ENCODE peak calls at places on chromosomes 5 and 9, in nine cellular contexts. One of them, this sample, is unnamed.

GRCh38 chr9:75803130-75803529 is 87.3 kb upstream of the PCSK5 start:
- DNase-seq in pancreas: no peak
- DNase-seq in fibroblast of lung: peak; percentile 44
- DNase-seq in GM13976: no peak
- DNase-seq in WTC11: no peak
- DNase-seq in psoas muscle: no peak
- DNase-seq in heart left ventricle: no peak
- DNase-seq in choroid plexus epithelial cell: peak; percentile 92
- DNase-seq in mesothelial cell of epicardium: no peak
- DNase-seq in this sample: no peak

GRCh38 chr9:33196736-33197135 is 29.6 kb upstream of the B4GALT1 start:
- DNase-seq in fibroblast of lung: no peak
- DNase-seq in mesothelial cell of epicardium: no peak
- DNase-seq in WTC11: no peak
- DNase-seq in pancreas: no peak
- DNase-seq in heart left ventricle: no peak
- DNase-seq in psoas muscle: no peak
- DNase-seq in choroid plexus epithelial cell: no peak
- DNase-seq in GM13976: no peak
- DNase-seq in this sample: no peak

GRCh38 chr9:18447131-18447530 is 26.8 kb upstream of the ADAMTSL1 start:
- DNase-seq in mesothelial cell of epicardium: no peak
- DNase-seq in GM13976: no peak
- DNase-seq in psoas muscle: peak; percentile 18
- DNase-seq in pancreas: no peak
- DNase-seq in heart left ventricle: no peak
- DNase-seq in choroid plexus epithelial cell: no peak
- DNase-seq in fibroblast of lung: peak; percentile 24
- DNase-seq in WTC11: no peak
- DNase-seq in this sample: no peak

GRCh38 chr5:171226096-171226495 is 83.0 kb upstream of the TLX3 start:
- DNase-seq in heart left ventricle: no peak
- DNase-seq in GM13976: no peak
- DNase-seq in WTC11: no peak
- DNase-seq in mesothelial cell of epicardium: no peak
- DNase-seq in fibroblast of lung: peak; percentile 9
- DNase-seq in pancreas: no peak
- DNase-seq in psoas muscle: no peak
- DNase-seq in choroid plexus epithelial cell: peak; percentile 42
- DNase-seq in this sample: no peak

GRCh38 chr9:129954868-129955550 is 88.0 kb downstream of the FNBP1 start:
- DNase-seq in psoas muscle: no peak
- DNase-seq in WTC11: no peak
- DNase-seq in pancreas: no peak
- DNase-seq in fibroblast of lung: peak; percentile 40
- DNase-seq in choroid plexus epithelial cell: peak; percentile 64
- DNase-seq in heart left ventricle: no peak
- DNase-seq in GM13976: no peak
- DNase-seq in mesothelial cell of epicardium: no peak
- DNase-seq in this sample: no peak

GRCh38 chr9:110700953-110701352 is 32.4 kb downstream of the MUSK start:
- DNase-seq in mesothelial cell of epicardium: no peak
- DNase-seq in pancreas: no peak
- DNase-seq in psoas muscle: no peak
- DNase-seq in choroid plexus epithelial cell: peak; percentile 35
- DNase-seq in fibroblast of lung: peak; percentile 49
- DNase-seq in WTC11: no peak
- DNase-seq in heart left ventricle: no peak
- DNase-seq in GM13976: no peak
- DNase-seq in this sample: no peak

GRCh38 chr5:14299666-14300065 is 156.5 kb downstream of the TRIO start:
- DNase-seq in psoas muscle: no peak
- DNase-seq in heart left ventricle: no peak
- DNase-seq in choroid plexus epithelial cell: peak; percentile 26
- DNase-seq in pancreas: no peak
- DNase-seq in mesothelial cell of epicardium: no peak
- DNase-seq in WTC11: no peak
- DNase-seq in GM13976: no peak
- DNase-seq in fibroblast of lung: no peak
- DNase-seq in this sample: no peak

GRCh38 chr9:135409286-135410200 is 70.0 kb upstream of the PPP1R26 start:
- DNase-seq in pancreas: no peak
- DNase-seq in psoas muscle: no peak
- DNase-seq in heart left ventricle: no peak
- DNase-seq in WTC11: no peak
- DNase-seq in choroid plexus epithelial cell: no peak
- DNase-seq in mesothelial cell of epicardium: no peak
- DNase-seq in GM13976: no peak
- DNase-seq in fibroblast of lung: no peak
- DNase-seq in this sample: no peak

GRCh38 chr5:130992095-130992494 is 173.0 kb downstream of the HINT1 start:
- DNase-seq in heart left ventricle: no peak
- DNase-seq in psoas muscle: no peak
- DNase-seq in choroid plexus epithelial cell: peak; percentile 2
- DNase-seq in pancreas: no peak
- DNase-seq in WTC11: no peak
- DNase-seq in GM13976: no peak
- DNase-seq in mesothelial cell of epicardium: no peak
- DNase-seq in fibroblast of lung: no peak
- DNase-seq in this sample: no peak

GRCh38 chr5:150241298-150242225 is 48.0 kb downstream of the CAMK2A start:
- DNase-seq in heart left ventricle: no peak
- DNase-seq in choroid plexus epithelial cell: no peak
- DNase-seq in psoas muscle: no peak
- DNase-seq in GM13976: no peak
- DNase-seq in fibroblast of lung: no peak
- DNase-seq in pancreas: peak; percentile 37
- DNase-seq in mesothelial cell of epicardium: no peak
- DNase-seq in WTC11: no peak
- DNase-seq in this sample: no peak

GRCh38 chr5:72209515-72210115 is 102.3 kb downstream of the MAP1B start:
- DNase-seq in mesothelial cell of epicardium: no peak
- DNase-seq in GM13976: no peak
- DNase-seq in choroid plexus epithelial cell: no peak
- DNase-seq in heart left ventricle: no peak
- DNase-seq in pancreas: no peak
- DNase-seq in WTC11: no peak
- DNase-seq in fibroblast of lung: peak; percentile 34
- DNase-seq in psoas muscle: no peak
- DNase-seq in this sample: no peak

GRCh38 chr9:16058131-16058549 is 505.3 kb downstream of the CCDC171 start:
- DNase-seq in heart left ventricle: no peak
- DNase-seq in choroid plexus epithelial cell: peak; percentile 62
- DNase-seq in GM13976: peak; percentile 43
- DNase-seq in WTC11: peak; percentile 26
- DNase-seq in psoas muscle: no peak
- DNase-seq in mesothelial cell of epicardium: no peak
- DNase-seq in fibroblast of lung: peak; percentile 60
- DNase-seq in pancreas: no peak
- DNase-seq in this sample: no peak

GRCh38 chr5:32778403-32778802 is 67.3 kb downstream of the NPR3 start:
- DNase-seq in fibroblast of lung: no peak
- DNase-seq in pancreas: no peak
- DNase-seq in psoas muscle: no peak
- DNase-seq in heart left ventricle: no peak
- DNase-seq in mesothelial cell of epicardium: no peak
- DNase-seq in WTC11: no peak
- DNase-seq in choroid plexus epithelial cell: no peak
- DNase-seq in GM13976: no peak
- DNase-seq in this sample: no peak

GRCh38 chr5:32773944-32774343 is 62.8 kb downstream of the NPR3 start:
- DNase-seq in pancreas: no peak
- DNase-seq in psoas muscle: no peak
- DNase-seq in WTC11: no peak
- DNase-seq in mesothelial cell of epicardium: no peak
- DNase-seq in heart left ventricle: no peak
- DNase-seq in fibroblast of lung: no peak
- DNase-seq in choroid plexus epithelial cell: no peak
- DNase-seq in GM13976: no peak
- DNase-seq in this sample: no peak

GRCh38 chr5:32777222-32777621 is 66.1 kb downstream of the NPR3 start:
- DNase-seq in fibroblast of lung: no peak
- DNase-seq in mesothelial cell of epicardium: no peak
- DNase-seq in GM13976: no peak
- DNase-seq in pancreas: no peak
- DNase-seq in choroid plexus epithelial cell: no peak
- DNase-seq in psoas muscle: no peak
- DNase-seq in WTC11: no peak
- DNase-seq in heart left ventricle: no peak
- DNase-seq in this sample: no peak

GRCh38 chr5:32777733-32778132 is 66.6 kb downstream of the NPR3 start:
- DNase-seq in choroid plexus epithelial cell: no peak
- DNase-seq in heart left ventricle: no peak
- DNase-seq in GM13976: no peak
- DNase-seq in fibroblast of lung: peak; percentile 53
- DNase-seq in pancreas: no peak
- DNase-seq in WTC11: no peak
- DNase-seq in mesothelial cell of epicardium: no peak
- DNase-seq in psoas muscle: no peak
- DNase-seq in this sample: no peak

DNA sequence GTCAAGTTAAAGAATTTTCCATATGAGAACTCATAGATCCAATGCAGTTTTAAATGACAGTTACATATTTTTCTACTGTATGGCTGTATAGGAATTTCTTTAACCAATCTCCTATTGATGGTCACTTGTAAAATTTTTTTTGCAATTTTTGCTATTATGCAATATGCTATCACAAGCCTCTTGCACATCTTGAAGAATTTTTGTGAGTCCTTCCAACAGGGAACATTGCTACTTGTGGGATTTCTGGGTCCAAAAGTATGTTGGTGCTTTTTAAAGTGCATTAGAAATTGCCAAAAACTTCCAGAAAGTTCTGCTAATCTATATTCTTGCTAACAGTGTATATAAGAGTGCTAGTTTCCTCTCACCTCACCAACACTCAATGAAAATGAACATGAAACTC is 65.1 kb downstream of the NPR3 start:
- DNase-seq in heart left ventricle: no peak
- DNase-seq in choroid plexus epithelial cell: no peak
- DNase-seq in mesothelial cell of epicardium: no peak
- DNase-seq in fibroblast of lung: no peak
- DNase-seq in GM13976: no peak
- DNase-seq in WTC11: no peak
- DNase-seq in pancreas: no peak
- DNase-seq in psoas muscle: no peak
- DNase-seq in this sample: no peak
- TF ChIP-seq CTCF in heart left ventricle: no peak
- TF ChIP-seq CTCF in choroid plexus epithelial cell: no peak
- TF ChIP-seq CTCF in mesothelial cell of epicardium: no peak
- TF ChIP-seq CTCF in fibroblast of lung: no peak
- TF ChIP-seq CTCF in GM13976: no peak
- TF ChIP-seq CTCF in WTC11: no peak
- TF ChIP-seq CTCF in pancreas: no peak
- TF ChIP-seq CTCF in psoas muscle: no peak
- TF ChIP-seq CTCF in this sample: no peak

DNA sequence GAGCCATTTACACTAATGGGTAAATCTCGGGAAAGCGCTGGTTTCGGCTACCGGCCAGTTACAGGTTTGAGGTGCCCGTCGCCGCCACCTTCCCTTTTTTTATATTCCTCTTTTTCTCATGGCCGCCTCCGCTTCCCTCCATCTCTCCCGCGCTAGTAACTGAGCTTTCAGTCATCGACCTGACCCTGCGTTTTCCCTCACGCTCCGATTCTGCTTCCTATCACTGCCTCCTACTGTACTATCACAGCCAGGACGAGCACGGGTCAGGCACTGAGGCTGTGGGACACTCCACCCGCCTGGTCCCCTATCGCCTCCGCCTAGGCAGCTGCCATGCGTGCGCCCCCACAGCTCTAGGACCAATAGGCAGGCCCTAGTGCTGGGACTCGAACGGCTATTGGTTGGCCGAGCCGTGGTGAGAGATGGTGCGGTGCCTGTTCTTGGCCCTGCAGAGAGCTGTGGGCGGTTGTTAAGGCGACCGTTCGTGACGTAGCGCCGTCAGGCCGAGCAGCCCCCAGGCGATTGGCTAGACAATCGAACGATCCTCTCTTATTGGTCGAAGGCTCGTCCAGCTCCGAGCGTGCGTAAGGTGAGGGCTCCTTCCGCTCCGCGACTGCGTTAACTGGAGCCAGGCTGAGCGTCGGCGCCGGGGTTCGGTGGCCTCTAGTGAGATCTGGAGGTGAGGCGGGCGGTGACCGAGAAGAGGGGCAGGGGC is at the start of gene HMGCR:
- DNase-seq in pancreas: peak; percentile 99
- DNase-seq in psoas muscle: peak; percentile 98
- DNase-seq in mesothelial cell of epicardium: peak; percentile 98
- DNase-seq in WTC11: peak; percentile 99
- DNase-seq in heart left ventricle: peak; percentile 100
- DNase-seq in fibroblast of lung: peak; percentile 99
- DNase-seq in choroid plexus epithelial cell: peak; percentile 100
- DNase-seq in GM13976: peak; percentile 94
- DNase-seq in this sample: peak; percentile 19
- TF ChIP-seq CTCF in pancreas: no peak
- TF ChIP-seq CTCF in psoas muscle: no peak
- TF ChIP-seq CTCF in mesothelial cell of epicardium: no peak
- TF ChIP-seq CTCF in WTC11: no peak
- TF ChIP-seq CTCF in heart left ventricle: peak; percentile 35
- TF ChIP-seq CTCF in fibroblast of lung: peak; percentile 27
- TF ChIP-seq CTCF in choroid plexus epithelial cell: no peak
- TF ChIP-seq CTCF in GM13976: peak; percentile 36
- TF ChIP-seq CTCF in this sample: peak; percentile 39

DNA sequence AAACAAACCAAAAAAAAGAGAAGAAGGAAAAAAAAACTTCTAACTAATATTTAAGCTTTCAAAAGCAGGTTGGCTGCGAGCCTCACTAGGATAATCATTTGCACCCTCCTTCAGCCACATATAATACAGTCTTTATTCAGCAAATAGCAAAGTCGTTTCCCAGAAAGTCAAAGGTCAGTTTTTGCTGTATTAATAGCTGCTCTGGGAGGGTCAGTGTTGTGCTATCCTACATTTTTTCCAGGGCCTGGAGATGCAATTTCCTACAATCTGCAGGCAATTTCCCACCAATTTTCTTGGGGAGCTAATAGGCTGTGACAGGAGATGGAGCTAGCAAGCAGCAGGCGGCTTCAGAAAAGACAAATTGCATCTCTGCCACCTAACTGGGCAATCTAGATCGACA is 136.8 kb downstream of the TLE1 start:
- DNase-seq in psoas muscle: no peak
- DNase-seq in WTC11: no peak
- DNase-seq in choroid plexus epithelial cell: no peak
- DNase-seq in pancreas: no peak
- DNase-seq in heart left ventricle: no peak
- DNase-seq in fibroblast of lung: no peak
- DNase-seq in GM13976: no peak
- DNase-seq in mesothelial cell of epicardium: no peak
- DNase-seq in this sample: no peak
- TF ChIP-seq CTCF in psoas muscle: no peak
- TF ChIP-seq CTCF in WTC11: no peak
- TF ChIP-seq CTCF in choroid plexus epithelial cell: peak; percentile 20
- TF ChIP-seq CTCF in pancreas: no peak
- TF ChIP-seq CTCF in heart left ventricle: no peak
- TF ChIP-seq CTCF in fibroblast of lung: no peak
- TF ChIP-seq CTCF in GM13976: no peak
- TF ChIP-seq CTCF in mesothelial cell of epicardium: no peak
- TF ChIP-seq CTCF in this sample: no peak

DNA sequence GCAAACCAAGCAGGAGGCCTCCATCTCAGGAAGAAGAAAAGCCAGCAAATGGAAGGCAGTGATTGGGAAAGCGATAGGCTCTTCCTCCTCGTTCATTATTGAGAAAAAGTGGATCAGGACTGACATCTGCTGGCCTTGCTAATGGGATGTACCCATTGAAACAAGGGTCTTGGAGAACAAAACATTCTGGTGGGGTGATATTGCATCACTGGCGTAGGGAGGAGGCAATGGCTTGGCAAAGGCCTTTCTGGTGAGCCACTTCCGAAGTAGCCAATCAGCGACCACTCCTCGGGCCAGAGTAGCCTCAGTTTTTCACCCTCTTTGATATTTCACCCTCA is 86.7 kb upstream of the NFIB start:
- DNase-seq in psoas muscle: peak; percentile 56
- DNase-seq in fibroblast of lung: peak; percentile 94
- DNase-seq in heart left ventricle: peak; percentile 62
- DNase-seq in WTC11: peak; percentile 37
- DNase-seq in pancreas: no peak
- DNase-seq in GM13976: no peak
- DNase-seq in choroid plexus epithelial cell: peak; percentile 93
- DNase-seq in mesothelial cell of epicardium: no peak
- DNase-seq in this sample: no peak
- TF ChIP-seq CTCF in psoas muscle: peak; percentile 58
- TF ChIP-seq CTCF in fibroblast of lung: peak; percentile 67
- TF ChIP-seq CTCF in heart left ventricle: peak; percentile 71
- TF ChIP-seq CTCF in WTC11: no peak
- TF ChIP-seq CTCF in pancreas: no peak
- TF ChIP-seq CTCF in GM13976: no peak
- TF ChIP-seq CTCF in choroid plexus epithelial cell: peak; percentile 76
- TF ChIP-seq CTCF in mesothelial cell of epicardium: no peak
- TF ChIP-seq CTCF in this sample: peak; percentile 61